ENCODE peak calls at places on chromosome X, in six cellular contexts. F, T, O, E, R and M are unnamed samples.
A peak's percentile ranks its signal among the peaks of the same experiment; 100 is the strongest.

GRCh38 chrX:151801980-151802379 is 67.4 kb downstream of the CNGA2 start:
- DNase-seq in T (no peak), F (no peak), E (no peak), O (no peak), R (no peak), M (peak; percentile 23)

GRCh38 chrX:70359458-70359857 is 63.7 kb upstream of the GDPD2 start:
- DNase-seq in E (no peak), T (no peak), O (no peak), R (no peak), F (no peak), M (no peak)

GRCh38 chrX:36401774-36402173 is 482.2 kb downstream of the CFAP47 start:
- DNase-seq in O (no peak), E (no peak), F (no peak), T (no peak), R (no peak), M (no peak)

GRCh38 chrX:130082244-130083106 is 27.8 kb downstream of the ELF4 start:
- DNase-seq in E (no peak), O (peak; percentile 75), F (peak; percentile 66), T (peak; percentile 88), R (peak; percentile 91), M (no peak)

GRCh38 chrX:123830309-123830708 is 29.5 kb upstream of the XIAP start:
- DNase-seq in T (no peak), O (no peak), R (no peak), F (no peak), E (peak; percentile 59), M (no peak)

GRCh38 chrX:69815063-69815462 is 199.2 kb downstream of the EDA start:
- DNase-seq in R (no peak), O (no peak), F (no peak), E (no peak), T (no peak), M (no peak)

GRCh38 chrX:12866451-12867377 is at the start of gene TLR7:
- DNase-seq in R (no peak), O (no peak), F (no peak), T (no peak), E (no peak), M (no peak)

GRCh38 chrX:30735839-30736238 is 82.6 kb downstream of the GK start:
- DNase-seq in R (peak; percentile 88), F (peak; percentile 62), O (peak; percentile 64), T (no peak), E (peak; percentile 20), M (peak; percentile 86)

GRCh38 chrX:40152706-40153334 is 55.1 kb upstream of the BCOR start:
- DNase-seq in E (no peak), F (no peak), R (no peak), O (no peak), T (peak; percentile 89), M (peak; percentile 64)

GRCh38 chrX:44042731-44043130 is 69.5 kb upstream of the NDP start:
- DNase-seq in E (no peak), O (no peak), F (no peak), R (no peak), T (no peak), M (no peak)

GRCh38 chrX:69387559-69388487 is 116.3 kb upstream of the NALF2 start:
- DNase-seq in T (no peak), O (peak; percentile 0), R (peak; percentile 65), F (peak; percentile 5), E (no peak), M (peak; percentile 98)